ENCODE peak calls at places on chromosomes 16 and 17, in seven cellular contexts. One of them, this sample, is unnamed. For H3K36me3, the result is how much of the 10 kb centered on the place peaks cover.

GRCh38 chr17:71438631-71439146 is 682.1 kb upstream of the SOX9 start:
- DNase-seq in endodermal cell: no peak
- DNase-seq in body of pancreas: no peak
- DNase-seq in stomach: no peak
- DNase-seq in MM.1S: no peak
- DNase-seq in gastrocnemius medialis: no peak
- DNase-seq in spleen: no peak
- DNase-seq in this sample: peak

GRCh38 chr16:57592591-57593003 is 35.8 kb upstream of the ADGRG1 start:
- DNase-seq in endodermal cell: no peak
- DNase-seq in body of pancreas: no peak
- DNase-seq in stomach: peak
- DNase-seq in MM.1S: peak
- DNase-seq in gastrocnemius medialis: no peak
- DNase-seq in spleen: peak
- DNase-seq in this sample: no peak

GRCh38 chr17:50274945-50275221 is 617 bp downstream of the TMEM92 start:
- DNase-seq in endodermal cell: no peak
- DNase-seq in body of pancreas: no peak
- DNase-seq in stomach: no peak
- DNase-seq in MM.1S: no peak
- DNase-seq in gastrocnemius medialis: no peak
- DNase-seq in spleen: no peak
- DNase-seq in this sample: no peak

GRCh38 chr16:57797526-57798266 is 4.6 kb downstream of the KIFC3 start:
- DNase-seq in endodermal cell: peak
- DNase-seq in body of pancreas: peak
- DNase-seq in stomach: peak
- DNase-seq in MM.1S: peak
- DNase-seq in gastrocnemius medialis: peak
- DNase-seq in spleen: no peak
- DNase-seq in this sample: peak

GRCh38 chr16:8571061-8571596 is 19.2 kb downstream of the TMEM114 start:
- DNase-seq in endodermal cell: peak
- DNase-seq in body of pancreas: no peak
- DNase-seq in stomach: no peak
- DNase-seq in MM.1S: no peak
- DNase-seq in gastrocnemius medialis: no peak
- DNase-seq in spleen: no peak
- DNase-seq in this sample: no peak

GRCh38 chr17:63150994-63151464 is 185.0 kb downstream of the TANC2 start:
- DNase-seq in endodermal cell: peak
- DNase-seq in body of pancreas: no peak
- DNase-seq in stomach: no peak
- DNase-seq in MM.1S: no peak
- DNase-seq in gastrocnemius medialis: no peak
- DNase-seq in spleen: no peak
- DNase-seq in this sample: no peak

GRCh38 chr17:64477849-64478248 is 19.0 kb downstream of the POLG2 start:
- DNase-seq in endodermal cell: no peak
- DNase-seq in body of pancreas: no peak
- DNase-seq in stomach: no peak
- DNase-seq in MM.1S: no peak
- DNase-seq in gastrocnemius medialis: no peak
- DNase-seq in spleen: no peak
- DNase-seq in this sample: no peak

GRCh38 chr16:85172465-85173071 is 60.3 kb upstream of the CIBAR2 start:
- DNase-seq in endodermal cell: peak
- DNase-seq in body of pancreas: peak
- DNase-seq in stomach: no peak
- DNase-seq in MM.1S: no peak
- DNase-seq in gastrocnemius medialis: peak
- DNase-seq in spleen: no peak
- DNase-seq in this sample: peak

GRCh38 chr16:62068747-62069146 is 32.5 kb upstream of the CDH8 start:
- DNase-seq in endodermal cell: peak
- DNase-seq in body of pancreas: no peak
- DNase-seq in stomach: no peak
- DNase-seq in MM.1S: peak
- DNase-seq in gastrocnemius medialis: no peak
- DNase-seq in spleen: no peak
- DNase-seq in this sample: no peak

GRCh38 chr17:75785770-75786538 is 1.3 kb downstream of the UNK start:
- DNase-seq in endodermal cell: no peak
- DNase-seq in body of pancreas: no peak
- DNase-seq in stomach: no peak
- DNase-seq in MM.1S: no peak
- DNase-seq in gastrocnemius medialis: no peak
- DNase-seq in spleen: peak
- DNase-seq in this sample: no peak

GRCh38 chr16:74774223-74775139 is at the start of gene FA2H:
- DNase-seq in endodermal cell: peak
- DNase-seq in body of pancreas: peak
- DNase-seq in stomach: peak
- DNase-seq in MM.1S: peak
- DNase-seq in gastrocnemius medialis: peak
- DNase-seq in spleen: peak
- DNase-seq in this sample: peak

GRCh38 chr17:63622571-63623390 is 564 bp downstream of the MAP3K3 start:
- DNase-seq in endodermal cell: peak
- DNase-seq in body of pancreas: peak
- DNase-seq in stomach: peak
- DNase-seq in MM.1S: peak
- DNase-seq in gastrocnemius medialis: peak
- DNase-seq in spleen: peak
- DNase-seq in this sample: peak

GRCh38 chr17:48491527-48492273 is 39.1 kb downstream of the HOXB1 start:
- DNase-seq in endodermal cell: no peak
- DNase-seq in body of pancreas: no peak
- DNase-seq in stomach: no peak
- DNase-seq in MM.1S: no peak
- DNase-seq in gastrocnemius medialis: no peak
- DNase-seq in spleen: no peak
- DNase-seq in this sample: no peak

GRCh38 chr16:82152641-82153094 is 17.4 kb downstream of the MPHOSPH6 start:
- DNase-seq in endodermal cell: no peak
- DNase-seq in body of pancreas: no peak
- DNase-seq in stomach: no peak
- DNase-seq in MM.1S: no peak
- DNase-seq in gastrocnemius medialis: no peak
- DNase-seq in spleen: no peak
- DNase-seq in this sample: no peak

GRCh38 chr17:47188266-47188665 is 829 bp downstream of the CDC27 start:
- DNase-seq in endodermal cell: peak
- DNase-seq in body of pancreas: no peak
- DNase-seq in stomach: no peak
- DNase-seq in MM.1S: peak
- DNase-seq in gastrocnemius medialis: no peak
- DNase-seq in spleen: no peak
- DNase-seq in this sample: no peak

GRCh38 chr16:1311212-1311737 is 1.8 kb downstream of the UBE2I start:
- DNase-seq in endodermal cell: peak
- DNase-seq in body of pancreas: no peak
- DNase-seq in stomach: no peak
- DNase-seq in MM.1S: no peak
- DNase-seq in gastrocnemius medialis: no peak
- DNase-seq in spleen: peak
- DNase-seq in this sample: no peak

GRCh38 chr16:1310832-1311200 is 1.4 kb downstream of the UBE2I start:
- DNase-seq in endodermal cell: no peak
- DNase-seq in body of pancreas: no peak
- DNase-seq in stomach: peak
- DNase-seq in MM.1S: peak
- DNase-seq in gastrocnemius medialis: no peak
- DNase-seq in spleen: peak
- DNase-seq in this sample: no peak

GRCh38 chr16:1312903-1313302 is 3.5 kb downstream of the UBE2I start:
- DNase-seq in endodermal cell: no peak
- DNase-seq in body of pancreas: no peak
- DNase-seq in stomach: no peak
- DNase-seq in MM.1S: no peak
- DNase-seq in gastrocnemius medialis: no peak
- DNase-seq in spleen: no peak
- DNase-seq in this sample: no peak

GRCh38 chr16:1312459-1312801 is 3.0 kb downstream of the UBE2I start:
- DNase-seq in endodermal cell: no peak
- DNase-seq in body of pancreas: no peak
- DNase-seq in stomach: no peak
- DNase-seq in MM.1S: no peak
- DNase-seq in gastrocnemius medialis: no peak
- DNase-seq in spleen: no peak
- DNase-seq in this sample: no peak

DNA sequence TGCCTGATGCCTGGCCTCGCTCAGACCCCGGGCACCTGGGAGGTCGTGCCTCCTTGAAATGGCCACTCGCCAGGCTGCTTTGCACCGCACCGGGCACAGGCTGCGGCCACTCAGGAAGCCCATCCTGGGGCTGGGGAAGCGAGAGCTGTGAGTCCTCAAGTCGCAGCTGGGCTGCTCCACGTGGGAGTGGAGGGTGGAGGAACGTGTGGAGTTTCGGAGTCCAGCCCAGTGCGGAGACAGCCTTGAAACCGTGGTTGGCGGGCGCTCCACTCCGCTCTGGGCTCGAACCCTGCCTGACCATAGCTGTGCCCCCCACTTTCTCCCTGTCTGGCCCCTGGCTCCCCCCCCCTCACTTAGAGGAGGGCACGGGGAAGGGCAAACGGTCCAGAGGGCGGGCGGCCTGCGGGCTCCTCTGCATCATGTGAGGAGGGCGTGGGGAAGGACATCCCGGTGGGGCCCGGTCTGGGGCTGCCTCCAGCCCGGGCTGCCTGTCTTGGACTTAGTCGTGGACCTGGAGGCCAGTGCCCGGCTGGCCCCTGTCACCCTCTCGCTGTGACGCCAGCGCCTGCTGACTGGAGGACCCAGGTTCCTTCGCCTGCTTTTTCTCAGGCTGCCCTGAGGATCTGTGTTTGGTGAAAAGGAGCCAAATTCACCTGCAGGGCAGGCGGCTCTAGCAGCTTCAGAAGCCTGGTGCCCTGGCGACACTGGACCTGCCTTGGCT is 2.5 kb downstream of the UBE2I start:
- DNase-seq in endodermal cell: no peak
- DNase-seq in body of pancreas: no peak
- DNase-seq in stomach: no peak
- DNase-seq in MM.1S: no peak
- DNase-seq in gastrocnemius medialis: no peak
- DNase-seq in spleen: peak
- DNase-seq in this sample: no peak
- H3K36me3 ChIP-seq in endodermal cell: under half
- H3K36me3 ChIP-seq in body of pancreas: under half
- H3K36me3 ChIP-seq in stomach: under half
- H3K36me3 ChIP-seq in MM.1S: under half
- H3K36me3 ChIP-seq in gastrocnemius medialis: under half
- H3K36me3 ChIP-seq in spleen: under half
- H3K36me3 ChIP-seq in this sample: under half

GRCh38 chr17:59752922-59753321 is 45.5 kb downstream of the VMP1 start:
- DNase-seq in endodermal cell: no peak
- DNase-seq in body of pancreas: no peak
- DNase-seq in stomach: no peak
- DNase-seq in MM.1S: no peak
- DNase-seq in gastrocnemius medialis: no peak
- DNase-seq in spleen: no peak
- DNase-seq in this sample: no peak

GRCh38 chr17:59752446-59752845 is 45.0 kb downstream of the VMP1 start:
- DNase-seq in endodermal cell: no peak
- DNase-seq in body of pancreas: no peak
- DNase-seq in stomach: no peak
- DNase-seq in MM.1S: no peak
- DNase-seq in gastrocnemius medialis: no peak
- DNase-seq in spleen: no peak
- DNase-seq in this sample: no peak

GRCh38 chr17:59751955-59752413 is 44.5 kb downstream of the VMP1 start:
- DNase-seq in endodermal cell: no peak
- DNase-seq in body of pancreas: no peak
- DNase-seq in stomach: no peak
- DNase-seq in MM.1S: no peak
- DNase-seq in gastrocnemius medialis: no peak
- DNase-seq in spleen: no peak
- DNase-seq in this sample: no peak

GRCh38 chr17:59754547-59754946 is 47.1 kb downstream of the VMP1 start:
- DNase-seq in endodermal cell: no peak
- DNase-seq in body of pancreas: no peak
- DNase-seq in stomach: no peak
- DNase-seq in MM.1S: no peak
- DNase-seq in gastrocnemius medialis: no peak
- DNase-seq in spleen: no peak
- DNase-seq in this sample: peak

GRCh38 chr17:59753522-59754467 is 46.3 kb downstream of the VMP1 start:
- DNase-seq in endodermal cell: no peak
- DNase-seq in body of pancreas: no peak
- DNase-seq in stomach: no peak
- DNase-seq in MM.1S: peak
- DNase-seq in gastrocnemius medialis: no peak
- DNase-seq in spleen: no peak
- DNase-seq in this sample: peak
- H3K27ac ChIP-seq in endodermal cell: peak
- H3K27ac ChIP-seq in body of pancreas: peak
- H3K27ac ChIP-seq in stomach: peak
- H3K27ac ChIP-seq in MM.1S: no peak
- H3K27ac ChIP-seq in gastrocnemius medialis: peak
- H3K27ac ChIP-seq in spleen: peak
- H3K27ac ChIP-seq in this sample: peak

GRCh38 chr17:74042744-74043486 is 160.6 kb upstream of the RPL38 start:
- DNase-seq in endodermal cell: peak
- DNase-seq in body of pancreas: no peak
- DNase-seq in stomach: no peak
- DNase-seq in MM.1S: no peak
- DNase-seq in gastrocnemius medialis: peak
- DNase-seq in spleen: no peak
- DNase-seq in this sample: peak

GRCh38 chr17:74045608-74046007 is 157.9 kb upstream of the RPL38 start:
- DNase-seq in endodermal cell: peak
- DNase-seq in body of pancreas: no peak
- DNase-seq in stomach: no peak
- DNase-seq in MM.1S: peak
- DNase-seq in gastrocnemius medialis: no peak
- DNase-seq in spleen: no peak
- DNase-seq in this sample: peak

GRCh38 chr17:74042241-74042640 is 161.2 kb upstream of the RPL38 start:
- DNase-seq in endodermal cell: no peak
- DNase-seq in body of pancreas: no peak
- DNase-seq in stomach: no peak
- DNase-seq in MM.1S: no peak
- DNase-seq in gastrocnemius medialis: no peak
- DNase-seq in spleen: no peak
- DNase-seq in this sample: no peak

GRCh38 chr17:74040729-74041128 is 162.7 kb upstream of the RPL38 start:
- DNase-seq in endodermal cell: no peak
- DNase-seq in body of pancreas: no peak
- DNase-seq in stomach: no peak
- DNase-seq in MM.1S: no peak
- DNase-seq in gastrocnemius medialis: no peak
- DNase-seq in spleen: no peak
- DNase-seq in this sample: no peak

GRCh38 chr17:74043976-74044375 is 159.5 kb upstream of the RPL38 start:
- DNase-seq in endodermal cell: no peak
- DNase-seq in body of pancreas: no peak
- DNase-seq in stomach: peak
- DNase-seq in MM.1S: no peak
- DNase-seq in gastrocnemius medialis: no peak
- DNase-seq in spleen: no peak
- DNase-seq in this sample: no peak
- H3K36me3 ChIP-seq in endodermal cell: under half
- H3K36me3 ChIP-seq in body of pancreas: under half
- H3K36me3 ChIP-seq in stomach: under half
- H3K36me3 ChIP-seq in MM.1S: under half
- H3K36me3 ChIP-seq in gastrocnemius medialis: under half
- H3K36me3 ChIP-seq in spleen: under half
- H3K36me3 ChIP-seq in this sample: under half

GRCh38 chr16:11131706-11132105 is 124.3 kb downstream of the SOCS1 start:
- DNase-seq in endodermal cell: no peak
- DNase-seq in body of pancreas: no peak
- DNase-seq in stomach: no peak
- DNase-seq in MM.1S: no peak
- DNase-seq in gastrocnemius medialis: no peak
- DNase-seq in spleen: no peak
- DNase-seq in this sample: no peak
- H3K27ac ChIP-seq in endodermal cell: no peak
- H3K27ac ChIP-seq in body of pancreas: no peak
- H3K27ac ChIP-seq in stomach: peak
- H3K27ac ChIP-seq in MM.1S: no peak
- H3K27ac ChIP-seq in gastrocnemius medialis: peak
- H3K27ac ChIP-seq in spleen: no peak
- H3K27ac ChIP-seq in this sample: no peak